ENCODE peak calls at places on chromosomes 1 and 21, in seven cellular contexts. X, M, D, Z, H, R and L are unnamed samples.

GRCh38 chr1:37824001-37824400 is 16.0 kb upstream of the YRDC start:
- DNase-seq in X (no peak), M (no peak), D (no peak), Z (no peak), H (no peak), R (no peak), L (no peak)

GRCh38 chr1:29900086-29900485 is 663.8 kb downstream of the PTPRU start:
- DNase-seq in X (no peak), M (no peak), D (no peak), Z (no peak), H (no peak), R (no peak), L (no peak)

GRCh38 chr1:160058087-160058486 is 11.9 kb downstream of the KCNJ10 start:
- DNase-seq in X (no peak), M (no peak), D (peak), Z (no peak), H (no peak), R (no peak), L (no peak)

GRCh38 chr1:36115200-36115669 is 9.8 kb downstream of the COL8A2 start:
- DNase-seq in X (peak), M (no peak), D (no peak), Z (no peak), H (peak), R (no peak), L (no peak)

GRCh38 chr1:23126801-23127200 is 41.9 kb downstream of the LUZP1 start:
- DNase-seq in X (peak), M (no peak), D (no peak), Z (no peak), H (no peak), R (no peak), L (no peak)

GRCh38 chr1:218660678-218661053 is 315.5 kb downstream of the TGFB2 start:
- DNase-seq in X (peak), M (peak), D (no peak), Z (no peak), H (no peak), R (no peak), L (no peak)

GRCh38 chr1:31444725-31445448 is 31.9 kb downstream of the SERINC2 start:
- DNase-seq in X (no peak), M (peak), D (no peak), Z (no peak), H (no peak), R (peak), L (no peak)

GRCh38 chr1:115184951-115185331 is 95.6 kb upstream of the TSPAN2 start:
- DNase-seq in X (peak), M (no peak), D (no peak), Z (no peak), H (no peak), R (no peak), L (no peak)

GRCh38 chr1:245788269-245788668 is 633.5 kb downstream of the KIF26B start:
- DNase-seq in X (peak), M (no peak), D (no peak), Z (no peak), H (no peak), R (no peak), L (no peak)

GRCh38 chr1:8303876-8304275 is 14.0 kb upstream of the SLC45A1 start:
- DNase-seq in X (no peak), M (no peak), D (no peak), Z (no peak), H (no peak), R (no peak), L (no peak)

GRCh38 chr1:209389258-209389657 is 194.3 kb upstream of the CAMK1G start:
- DNase-seq in X (peak), M (peak), D (no peak), Z (no peak), H (no peak), R (no peak), L (no peak)

GRCh38 chr1:51454554-51454953 is 64.5 kb downstream of the EPS15 start:
- DNase-seq in X (no peak), M (no peak), D (no peak), Z (no peak), H (no peak), R (no peak), L (no peak)

GRCh38 chr21:43210454-43211084 is 41.8 kb downstream of the CRYAA start:
- DNase-seq in X (no peak), M (no peak), D (no peak), Z (no peak), H (no peak), R (no peak), L (no peak)

GRCh38 chr1:113391643-113392271 is 1.4 kb downstream of the MAGI3 start:
- DNase-seq in X (no peak), M (no peak), D (no peak), Z (no peak), H (no peak), R (peak), L (no peak)

GRCh38 chr21:37087188-37087587 is 14.1 kb downstream of the TTC3 start:
- DNase-seq in X (peak), M (no peak), D (peak), Z (no peak), H (no peak), R (no peak), L (no peak)
- TF ChIP-seq RFX5 in X (no peak), M (no peak), D (no peak), Z (no peak), H (no peak), R (no peak), L (no peak)

GRCh38 chr21:31526040-31526439 is 133.5 kb upstream of the SOD1 start:
- DNase-seq in X (no peak), M (peak), D (no peak), Z (no peak), H (no peak), R (no peak), L (no peak)
- TF ChIP-seq RFX5 in X (no peak), M (no peak), D (no peak), Z (no peak), H (no peak), R (no peak), L (no peak)

DNA sequence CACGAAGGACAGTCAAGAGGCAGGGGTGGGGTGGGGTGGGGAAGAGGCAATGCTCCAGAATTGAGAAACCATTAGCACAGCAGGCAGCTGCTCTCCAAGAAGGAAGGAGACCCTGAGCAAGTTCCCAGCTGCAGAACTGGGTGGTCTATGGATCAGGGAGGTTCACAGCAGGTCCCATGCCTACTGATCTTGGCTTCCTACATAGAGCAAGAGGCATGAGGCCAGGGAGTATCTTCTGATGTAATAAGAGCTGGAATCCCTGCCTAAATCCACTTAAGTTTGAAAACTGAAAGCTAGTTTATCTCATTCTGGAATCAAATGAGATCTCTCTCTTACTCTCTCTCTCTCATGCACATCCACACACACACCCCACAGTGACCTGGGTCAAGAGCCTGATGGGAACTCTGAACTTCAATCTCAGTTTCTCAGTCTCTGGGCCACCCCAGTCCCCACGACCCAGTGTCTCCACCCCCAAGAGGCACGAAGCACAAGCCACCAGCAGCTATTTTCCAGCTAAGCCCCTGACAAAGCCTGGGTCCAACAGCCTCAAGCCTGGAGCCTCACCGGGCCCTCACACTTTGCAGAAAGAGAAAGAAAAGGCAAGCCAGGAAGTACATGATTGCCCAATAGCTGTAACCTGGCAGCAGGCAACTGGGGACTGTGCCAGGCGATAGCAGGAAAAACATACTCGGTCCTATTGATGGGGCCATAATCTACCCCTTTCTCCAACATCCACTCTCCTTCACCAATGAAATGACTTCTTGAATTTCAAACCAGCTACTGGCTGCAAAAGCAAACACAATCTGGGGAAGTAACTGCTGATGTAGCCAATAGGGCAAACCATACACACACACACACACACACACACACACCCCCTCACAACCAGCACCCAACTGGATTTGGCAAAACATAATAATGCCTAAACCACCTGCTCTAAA is 2.2 kb downstream of the NUAK2 start:
- DNase-seq in X (peak), M (no peak), D (no peak), Z (no peak), H (no peak), R (peak), L (no peak)
- TF ChIP-seq RFX5 in X (no peak), M (no peak), D (no peak), Z (no peak), H (no peak), R (no peak), L (no peak)

DNA sequence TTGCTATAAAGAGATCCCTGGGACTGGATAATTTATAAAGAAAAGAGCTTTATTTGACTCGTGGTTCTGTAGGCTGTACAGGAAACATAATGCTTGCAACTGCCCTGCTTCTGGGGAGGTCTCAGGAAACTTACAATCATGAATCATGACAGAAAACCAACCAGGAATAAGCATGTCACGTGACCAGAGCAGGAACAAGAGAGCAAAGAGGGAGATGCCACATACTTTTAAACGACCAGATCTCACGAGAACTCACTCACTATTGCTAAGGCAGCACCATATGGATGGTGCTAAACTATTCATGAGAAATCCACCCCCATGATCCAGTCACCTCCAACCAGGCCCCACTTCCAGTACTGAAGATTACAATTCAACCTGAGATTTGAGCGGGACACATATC is 49.8 kb upstream of the RCC1 start:
- DNase-seq in X (peak), M (no peak), D (no peak), Z (no peak), H (no peak), R (no peak), L (no peak)
- TF ChIP-seq RFX5 in X (no peak), M (no peak), D (no peak), Z (no peak), H (no peak), R (no peak), L (no peak)

GRCh38 chr1:169869426-169869825 is 24.3 kb downstream of the SCYL3 start:
- DNase-seq in X (no peak), M (no peak), D (no peak), Z (no peak), H (no peak), R (no peak), L (no peak)

GRCh38 chr1:169874229-169874628 is 19.5 kb downstream of the SCYL3 start:
- DNase-seq in X (peak), M (no peak), D (no peak), Z (no peak), H (no peak), R (no peak), L (no peak)

GRCh38 chr1:169877800-169878491 is 15.8 kb downstream of the SCYL3 start:
- DNase-seq in X (peak), M (no peak), D (no peak), Z (no peak), H (no peak), R (no peak), L (no peak)

GRCh38 chr1:169868978-169869377 is 24.7 kb downstream of the SCYL3 start:
- DNase-seq in X (no peak), M (no peak), D (no peak), Z (no peak), H (no peak), R (no peak), L (no peak)

DNA sequence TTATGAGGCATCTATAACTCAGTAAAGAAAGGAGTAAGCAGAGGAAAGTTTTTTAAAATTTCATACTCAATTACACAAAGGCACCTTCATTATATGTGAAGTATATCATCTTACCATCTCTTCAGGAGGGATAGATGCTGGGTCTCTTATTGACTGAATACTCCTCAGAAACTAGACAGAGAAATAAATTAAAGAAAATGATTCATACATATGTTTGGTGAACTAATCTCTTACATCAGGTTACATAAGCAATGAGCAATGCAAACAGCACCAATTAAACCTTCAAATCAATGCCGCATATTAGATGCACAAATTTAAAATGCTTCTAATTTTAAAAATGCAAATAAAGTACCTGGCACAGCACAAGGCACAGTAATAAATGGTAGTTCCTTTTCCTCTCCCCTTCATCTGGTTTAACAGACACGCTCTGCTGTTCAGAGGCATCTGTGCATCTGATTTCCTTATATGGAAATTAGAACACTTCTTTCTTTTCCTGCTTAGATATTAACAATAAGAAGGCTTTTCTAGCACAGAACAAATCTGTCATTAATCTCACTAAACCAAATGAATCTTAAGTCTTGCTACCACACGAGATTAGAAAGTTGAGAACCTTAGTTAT is 20.0 kb downstream of the SCYL3 start:
- DNase-seq in X (peak), M (no peak), D (no peak), Z (no peak), H (no peak), R (no peak), L (no peak)
- TF ChIP-seq RFX5 in X (no peak), M (no peak), D (no peak), Z (no peak), H (no peak), R (no peak), L (no peak)